ENCODE peak calls at places on chromosomes 11 and 22, in six cellular contexts. Q, D, E, S, L and B are unnamed samples.

GRCh38 chr22:35380537-35381423 is at the start of gene HMOX1:
- DNase-seq in L (no peak), S (peak; percentile 78), D (no peak), E (peak; percentile 92), Q (no peak), B (peak; percentile 86)

GRCh38 chr11:48104562-48104924 is 112.1 kb upstream of the OR4B1 start:
- DNase-seq in E (no peak), Q (no peak), D (no peak), S (no peak), L (no peak), B (no peak)

GRCh38 chr11:20599424-20600346 is at the start of gene SLC6A5:
- DNase-seq in E (no peak), S (no peak), Q (peak; percentile 49), L (no peak), D (peak; percentile 73), B (no peak)

GRCh38 chr22:41216984-41217383 is 11.9 kb downstream of the L3MBTL2 start:
- DNase-seq in S (no peak), E (no peak), Q (no peak), D (no peak), L (no peak), B (no peak)

GRCh38 chr22:24183321-24184031 is 2.2 kb downstream of the SUSD2 start:
- DNase-seq in Q (no peak), S (no peak), D (no peak), E (no peak), L (no peak), B (no peak)

GRCh38 chr11:112745958-112746357 is 215.3 kb upstream of the NCAM1 start:
- DNase-seq in L (no peak), Q (no peak), D (no peak), E (no peak), S (no peak), B (no peak)

GRCh38 chr22:31969789-31970489 is 25.6 kb downstream of the YWHAH start:
- DNase-seq in E (peak; percentile 77), D (peak; percentile 79), Q (peak; percentile 74), S (peak; percentile 73), L (no peak), B (peak; percentile 61)

GRCh38 chr11:4154503-4154902 is 59.9 kb downstream of the RRM1 start:
- DNase-seq in L (no peak), S (no peak), D (no peak), E (no peak), Q (no peak), B (no peak)

GRCh38 chr11:289145-289705 is 299 bp downstream of the PGGHG start:
- DNase-seq in D (peak; percentile 34), E (no peak), Q (no peak), L (no peak), S (peak; percentile 51), B (no peak)

GRCh38 chr11:46382644-46383403 is 1.4 kb downstream of the MDK start:
- DNase-seq in E (peak; percentile 83), L (no peak), D (peak; percentile 73), S (no peak), Q (no peak), B (no peak)

GRCh38 chr11:15897211-15897960 is 459.0 kb downstream of the SOX6 start:
- DNase-seq in E (no peak), D (no peak), Q (no peak), L (no peak), S (no peak), B (no peak)

GRCh38 chr22:40749829-40750228 is 69.3 kb downstream of the SLC25A17 start:
- DNase-seq in D (no peak), L (no peak), S (no peak), E (no peak), Q (no peak), B (no peak)

GRCh38 chr22:35470903-35471321 is 69.7 kb upstream of the RASD2 start:
- DNase-seq in Q (no peak), E (no peak), S (no peak), D (peak; percentile 10), L (no peak), B (no peak)

GRCh38 chr22:45516923-45517675 is 14.4 kb downstream of the FBLN1 start:
- DNase-seq in Q (no peak), E (no peak), D (no peak), L (no peak), S (no peak), B (no peak)

GRCh38 chr11:125448136-125448535 is 47.9 kb downstream of the FEZ1 start:
- DNase-seq in Q (no peak), E (no peak), D (no peak), L (no peak), S (no peak), B (no peak)

GRCh38 chr11:107293677-107294344 is 163.8 kb downstream of the CWF19L2 start:
- DNase-seq in L (no peak), D (no peak), Q (peak; percentile 3), S (no peak), E (no peak), B (no peak)

GRCh38 chr11:43626798-43627197 is 53.7 kb upstream of the HSD17B12 start:
- DNase-seq in Q (no peak), D (no peak), E (no peak), S (no peak), L (no peak), B (no peak)

GRCh38 chr22:23065495-23066122 is 4.7 kb upstream of the GNAZ start:
- DNase-seq in L (no peak), Q (no peak), E (peak; percentile 10), D (no peak), S (no peak), B (no peak)

GRCh38 chr11:18408558-18409242 is 3.4 kb upstream of the LDHC start:
- DNase-seq in Q (no peak), D (peak; percentile 31), L (no peak), S (no peak), E (no peak), B (no peak)

GRCh38 chr22:42639541-42640241 is 710 bp downstream of the ATP5MGL start:
- DNase-seq in E (no peak), D (no peak), L (no peak), S (no peak), Q (no peak), B (no peak)

GRCh38 chr22:24146791-24147353 is 34.4 kb upstream of the SUSD2 start:
- DNase-seq in L (no peak), E (peak; percentile 75), S (no peak), D (no peak), Q (no peak), B (no peak)

GRCh38 chr11:7348432-7349298 is 97.0 kb downstream of the SYT9 start:
- DNase-seq in E (peak; percentile 25), D (no peak), L (no peak), Q (no peak), S (no peak), B (no peak)

DNA sequence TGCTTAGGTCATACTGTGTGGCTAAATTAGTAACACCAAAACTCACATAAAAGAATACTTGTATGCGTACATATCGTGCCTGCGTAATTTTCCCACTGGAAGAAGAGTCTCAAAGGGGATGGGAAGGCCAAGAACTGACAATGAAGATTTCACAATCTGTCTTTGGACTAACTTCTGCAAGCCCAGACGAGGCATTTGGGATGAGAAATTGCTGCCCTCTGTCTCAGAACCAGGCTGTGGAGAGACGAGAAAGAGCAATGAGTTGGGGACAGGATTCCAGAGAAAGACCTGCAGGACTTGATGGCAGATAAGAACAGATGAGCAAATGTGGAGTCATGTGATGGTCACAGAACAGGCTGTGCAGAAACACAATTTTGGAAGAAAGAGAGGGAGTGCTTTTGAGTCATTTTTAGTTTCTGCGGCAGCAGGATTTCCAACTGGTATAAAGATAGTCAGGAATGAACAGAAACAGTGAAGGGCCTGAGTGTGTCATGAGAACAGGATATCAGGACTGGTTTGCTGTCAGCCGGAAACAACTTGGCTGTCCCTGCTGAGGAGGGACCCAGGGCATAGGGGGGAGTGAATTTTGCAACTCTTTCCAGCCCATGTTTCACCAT is 82.7 kb upstream of the CTSC start:
- DNase-seq in S (no peak), L (no peak), E (no peak), D (peak; percentile 72), Q (no peak), B (no peak)
- TF ChIP-seq TAF1 in S (no peak), L (no peak), E (no peak), D (no peak), Q (no peak), B (no peak)

GRCh38 chr22:19770349-19771220 is 10.0 kb downstream of the TBX1 start:
- DNase-seq in Q (no peak), E (no peak), L (no peak), S (no peak), D (no peak), B (no peak)
- TF ChIP-seq POLR2AphosphoS5 in Q (no peak), E (no peak), L (no peak), S (no peak), D (no peak), B (no peak)

DNA sequence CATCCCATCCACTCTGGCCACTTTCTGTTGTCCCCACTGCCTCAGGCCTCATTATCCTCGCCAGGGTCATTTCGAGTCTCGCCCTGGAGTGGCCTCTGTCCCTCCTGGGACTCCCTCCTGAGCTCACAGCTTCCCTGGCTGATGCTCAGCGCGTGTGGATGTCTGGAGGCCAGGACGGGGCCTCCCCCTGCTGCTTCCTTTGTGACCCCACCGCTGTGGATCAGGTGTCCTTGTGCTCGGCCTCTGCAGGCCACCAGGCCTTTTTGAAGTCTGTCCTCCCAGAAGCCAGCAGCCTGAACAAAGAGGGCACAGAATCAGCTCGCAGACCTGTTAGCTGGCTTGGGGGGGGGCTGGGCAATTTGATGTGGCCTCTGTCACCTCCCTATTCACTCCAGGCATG is 13.5 kb downstream of the CBX6 start:
- DNase-seq in E (no peak), L (no peak), Q (no peak), S (no peak), D (no peak), B (no peak)
- TF ChIP-seq TAF1 in E (no peak), L (no peak), Q (no peak), S (no peak), D (no peak), B (no peak)

DNA sequence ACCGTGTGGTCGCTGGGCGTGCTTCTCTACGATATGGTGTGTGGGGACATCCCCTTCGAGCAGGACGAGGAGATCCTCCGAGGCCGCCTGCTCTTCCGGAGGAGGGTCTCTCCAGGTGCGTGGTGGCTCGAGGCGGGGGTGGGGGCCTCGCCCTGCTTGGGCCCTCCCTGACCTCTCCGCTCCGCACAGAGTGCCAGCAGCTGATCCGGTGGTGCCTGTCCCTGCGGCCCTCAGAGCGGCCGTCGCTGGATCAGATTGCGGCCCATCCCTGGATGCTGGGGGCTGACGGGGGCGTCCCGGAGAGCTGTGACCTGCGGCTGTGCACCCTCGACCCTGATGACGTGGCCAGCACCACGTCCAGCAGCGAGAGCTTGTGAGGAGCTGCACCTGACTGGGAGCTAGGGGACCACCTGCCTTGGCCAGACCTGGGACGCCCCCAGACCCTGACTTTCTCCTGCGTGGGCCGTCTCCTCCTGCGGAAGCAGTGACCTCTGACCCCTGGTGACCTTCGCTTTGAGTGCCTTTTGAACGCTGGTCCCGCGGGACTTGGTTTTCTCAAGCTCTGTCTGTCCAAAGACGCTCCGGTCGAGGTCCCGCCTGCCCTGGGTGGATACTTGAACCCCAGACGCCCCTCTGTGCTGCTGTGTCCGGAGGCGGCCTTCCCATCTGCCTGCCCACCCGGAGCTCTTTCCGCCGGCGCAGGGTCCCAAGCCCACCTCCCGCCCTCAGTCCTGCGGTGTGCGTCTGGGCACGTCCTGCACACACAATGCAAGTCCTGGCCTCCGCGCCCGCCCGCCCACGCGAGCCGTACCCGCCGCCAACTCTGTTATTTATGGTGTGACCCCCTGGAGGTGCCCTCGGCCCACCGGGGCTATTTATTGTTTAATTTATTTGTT is 2.4 kb downstream of the PIM3 start:
- DNase-seq in L (no peak), D (no peak), S (no peak), E (no peak), Q (no peak), B (no peak)
- TF ChIP-seq POLR2AphosphoS5 in L (peak; percentile 20), D (no peak), S (peak; percentile 34), E (no peak), Q (no peak), B (peak; percentile 19)

GRCh38 chr11:102177974-102178631 is 67.9 kb downstream of the YAP1 start:
- DNase-seq in E (peak; percentile 6), L (no peak), Q (no peak), S (no peak), D (no peak), B (no peak)
- TF ChIP-seq TAF1 in E (no peak), L (no peak), Q (no peak), S (no peak), D (no peak), B (no peak)